ENCODE peak calls at places on chromosomes 7 and 10, in seven cellular contexts. Q, F, A, T, O, R and P are unnamed samples. For H3K9me2, the result is how much of the 10 kb centered on the place peaks cover.

GRCh38 chr7:108202743-108203142 is 72.6 kb upstream of the LAMB4 start:
- DNase-seq in Q (no peak), F (no peak), A (no peak), T (no peak), O (no peak), R (peak), P (no peak)

GRCh38 chr7:155618708-155619633 is 25.5 kb upstream of the RBM33 start:
- DNase-seq in Q (no peak), F (peak), A (no peak), T (peak), O (no peak), R (no peak), P (no peak)

GRCh38 chr10:133511408-133511807 is 15.8 kb upstream of the CYP2E1 start:
- DNase-seq in Q (no peak), F (no peak), A (no peak), T (no peak), O (no peak), R (no peak), P (no peak)

GRCh38 chr7:73717991-73718405 is 1.5 kb downstream of the STX1A start:
- DNase-seq in Q (peak), F (peak), A (peak), T (peak), O (peak), R (no peak), P (peak)

GRCh38 chr10:856405-857157 is 74.9 kb downstream of the LARP4B start:
- DNase-seq in Q (no peak), F (no peak), A (no peak), T (peak), O (no peak), R (no peak), P (no peak)

GRCh38 chr10:84895541-84895940 is 567.2 kb downstream of the CCSER2 start:
- DNase-seq in Q (no peak), F (no peak), A (no peak), T (no peak), O (no peak), R (no peak), P (no peak)

GRCh38 chr7:69199048-69199447 is 399.2 kb upstream of the AUTS2 start:
- DNase-seq in Q (no peak), F (no peak), A (peak), T (no peak), O (no peak), R (no peak), P (no peak)

GRCh38 chr7:141558544-141559183 is 7.5 kb downstream of the AGK start:
- DNase-seq in Q (no peak), F (no peak), A (no peak), T (peak), O (no peak), R (no peak), P (peak)

GRCh38 chr7:45985902-45986301 is 64.8 kb upstream of the IGFBP3 start:
- DNase-seq in Q (peak), F (no peak), A (no peak), T (peak), O (no peak), R (no peak), P (peak)

GRCh38 chr7:11615163-11615562 is 216.8 kb downstream of the THSD7A start:
- DNase-seq in Q (no peak), F (no peak), A (no peak), T (no peak), O (no peak), R (no peak), P (no peak)

GRCh38 chr10:88881335-88881734 is 1.3 kb downstream of the STAMBPL1 start:
- DNase-seq in Q (no peak), F (no peak), A (peak), T (peak), O (no peak), R (peak), P (no peak)

GRCh38 chr10:128863411-128863810 is 603.6 kb upstream of the MGMT start:
- DNase-seq in Q (no peak), F (no peak), A (no peak), T (no peak), O (no peak), R (no peak), P (no peak)

GRCh38 chr7:155860840-155861479 is 48.7 kb upstream of the SHH start:
- DNase-seq in Q (peak), F (peak), A (no peak), T (peak), O (no peak), R (no peak), P (peak)

GRCh38 chr10:44180321-44181154 is 204.4 kb downstream of the CXCL12 start:
- DNase-seq in Q (no peak), F (peak), A (no peak), T (peak), O (no peak), R (no peak), P (peak)

GRCh38 chr10:133127291-133128125 is 32.5 kb upstream of the KNDC1 start:
- DNase-seq in Q (no peak), F (no peak), A (peak), T (peak), O (peak), R (peak), P (peak)

GRCh38 chr7:49523870-49524269 is 249.6 kb upstream of the VWC2 start:
- DNase-seq in Q (no peak), F (no peak), A (no peak), T (no peak), O (no peak), R (no peak), P (peak)

GRCh38 chr10:91713471-91714072 is 80.7 kb upstream of the PPP1R3C start:
- DNase-seq in Q (no peak), F (no peak), A (no peak), T (no peak), O (no peak), R (no peak), P (no peak)

GRCh38 chr10:122072491-122072890 is 83.5 kb downstream of the TACC2 start:
- DNase-seq in Q (no peak), F (no peak), A (no peak), T (no peak), O (no peak), R (no peak), P (no peak)

GRCh38 chr7:127900735-127901685 is 130.2 kb downstream of the LRRC4 start:
- DNase-seq in Q (no peak), F (no peak), A (no peak), T (no peak), O (no peak), R (no peak), P (no peak)

DNA sequence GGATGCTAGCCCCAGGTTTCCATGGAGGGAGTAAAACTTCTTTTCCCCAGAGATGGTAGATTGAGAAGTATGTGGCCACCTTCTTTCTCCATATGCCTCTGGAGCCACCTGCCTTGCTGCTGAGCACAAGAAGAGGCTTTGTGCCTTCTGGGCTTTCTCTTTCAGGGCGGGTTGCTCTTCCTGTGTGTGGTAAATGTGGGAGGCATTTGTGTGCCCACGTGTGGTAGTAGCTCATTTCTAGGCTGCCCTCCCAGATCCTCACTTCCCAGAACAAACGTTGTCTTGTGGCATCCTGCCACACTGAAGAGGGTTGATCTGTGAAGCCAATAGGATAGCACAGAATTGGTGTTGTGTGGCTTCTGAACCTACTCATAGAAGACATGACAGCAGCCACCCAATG is 342.0 kb upstream of the PODXL start:
- DNase-seq in Q (no peak), F (no peak), A (no peak), T (peak), O (no peak), R (no peak), P (peak)
- H3K9me2 ChIP-seq in Q (under half), F (under half), A (under half), T (under half), O (under half), R (under half), P (under half)

DNA sequence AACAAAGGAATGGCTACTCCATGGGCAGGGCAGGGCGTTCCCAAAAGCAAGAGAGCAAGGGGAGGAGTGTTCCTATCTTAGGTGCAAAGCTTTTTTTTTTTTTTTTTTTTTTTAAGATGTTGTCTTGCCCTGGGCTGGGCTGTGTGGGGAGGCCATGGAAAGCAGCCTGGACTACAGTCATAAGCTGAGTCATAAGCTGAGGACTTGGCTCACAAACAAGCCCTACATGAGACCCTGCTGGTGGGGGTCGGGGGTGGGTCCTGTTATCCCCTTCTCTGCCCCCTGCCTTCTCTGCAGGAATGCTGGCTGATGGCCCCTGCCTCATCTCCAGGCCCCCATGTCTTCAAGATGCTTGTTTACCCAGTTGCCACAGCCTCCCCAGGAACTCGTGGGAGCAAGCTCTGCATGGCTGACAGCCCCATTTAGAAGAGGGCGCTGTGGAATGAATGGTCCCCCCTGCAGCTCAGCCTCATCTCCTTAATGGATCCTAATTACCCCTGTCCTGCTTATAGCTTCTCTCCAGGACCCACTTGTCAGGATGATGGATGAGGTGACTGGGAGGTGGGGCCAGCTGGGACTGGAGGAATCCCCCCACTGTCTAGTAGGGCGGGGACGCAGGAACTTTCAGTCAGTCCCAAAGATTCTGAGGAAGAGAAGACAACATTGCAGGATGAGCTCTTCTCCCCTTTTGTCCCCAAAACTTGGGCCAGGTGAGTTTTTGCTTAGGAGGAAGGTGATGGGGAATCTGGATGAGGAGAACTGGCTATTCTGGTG is 340.8 kb upstream of the PODXL start:
- DNase-seq in Q (no peak), F (no peak), A (no peak), T (peak), O (peak), R (peak), P (peak)
- H3K9me2 ChIP-seq in Q (under half), F (under half), A (under half), T (under half), O (under half), R (under half), P (under half)

DNA sequence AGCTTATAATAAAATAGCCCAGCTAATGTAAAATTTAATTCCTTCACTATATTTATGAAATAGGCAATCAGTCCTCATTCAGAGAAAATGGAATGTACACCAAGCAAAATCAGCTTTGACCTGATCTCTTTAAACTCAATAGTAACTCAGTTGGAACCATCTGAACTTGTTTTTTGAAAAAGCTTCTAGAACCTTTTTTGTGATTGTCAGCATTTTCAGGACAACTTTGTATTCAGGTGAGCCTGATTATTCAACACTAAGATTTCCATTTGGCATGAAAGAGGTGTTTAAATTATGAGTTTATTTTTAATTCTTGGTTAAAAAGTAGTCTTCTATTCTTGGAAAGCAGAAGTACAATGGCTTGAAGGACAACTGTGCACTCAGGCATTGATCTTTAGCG is 89.5 kb downstream of the FRMD4A start:
- DNase-seq in Q (no peak), F (no peak), A (no peak), T (no peak), O (no peak), R (no peak), P (no peak)
- H3K9me2 ChIP-seq in Q (under half), F (under half), A (under half), T (under half), O (under half), R (under half), P (under half)

DNA sequence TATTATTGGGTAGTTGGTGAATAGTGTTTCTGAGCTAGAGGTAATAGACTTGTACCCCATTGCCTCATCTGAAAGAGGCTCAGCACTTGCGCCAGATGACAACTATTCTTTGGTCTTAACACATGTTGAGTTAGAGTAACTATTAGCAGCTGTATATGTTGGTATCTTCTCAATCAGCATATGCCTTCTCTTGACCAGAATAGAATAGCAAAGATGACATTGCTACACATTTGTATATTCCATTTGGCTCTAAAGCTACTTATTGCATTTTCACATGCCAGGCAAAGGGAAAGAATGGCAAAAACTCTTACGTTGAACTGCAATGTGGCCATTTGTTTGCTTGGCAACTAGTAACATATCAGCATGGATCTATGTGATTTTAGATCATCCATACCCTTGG is 173.8 kb upstream of the AGR3 start:
- DNase-seq in Q (no peak), F (no peak), A (no peak), T (no peak), O (no peak), R (no peak), P (no peak)
- H3K9me2 ChIP-seq in Q (under half), F (under half), A (under half), T (under half), O (under half), R (under half), P (under half)

GRCh38 chr10:17028843-17029580 is 100.6 kb downstream of the CUBN start:
- DNase-seq in Q (no peak), F (no peak), A (no peak), T (peak), O (no peak), R (no peak), P (no peak)
- H3K9me2 ChIP-seq in Q (under half), F (under half), A (under half), T (under half), O (under half), R (under half), P (under half)